ENCODE peak calls at places on chromosomes 4 and X, in seven cellular contexts. U is colonic mucosa, R is tibial nerve, P is adrenal gland, K is stomach, Y is prostate gland, J is HCT116. M is an unnamed sample.

GRCh38 chrX:17596051-17596450 is 141.2 kb upstream of the SCML1 start:
- DNase-seq in P (no peak), K (no peak), J (no peak), U (no peak), R (no peak), Y (no peak), M (no peak)

GRCh38 chr4:136562842-136563241 is 969.5 kb downstream of the PCDH18 start:
- DNase-seq in U (no peak), K (no peak), R (no peak), J (no peak), Y (no peak), P (no peak), M (no peak)

GRCh38 chrX:109857898-109858297 is 124.8 kb upstream of the ACSL4 start:
- DNase-seq in J (no peak), K (no peak), R (no peak), Y (no peak), P (no peak), U (no peak), M (no peak)

GRCh38 chr4:186227221-186227620 is at the start of gene KLKB1:
- DNase-seq in Y (peak; percentile 19), U (no peak), R (no peak), P (no peak), J (no peak), K (no peak), M (no peak)

GRCh38 chr4:155952546-155952945 is 1.1 kb downstream of the CTSO start:
- DNase-seq in U (no peak), Y (no peak), J (no peak), P (no peak), R (no peak), K (no peak), M (no peak)

GRCh38 chr4:139282375-139283075 is 2.5 kb upstream of the MGARP start:
- DNase-seq in U (no peak), P (no peak), J (no peak), R (no peak), Y (no peak), K (no peak), M (no peak)

GRCh38 chr4:110612631-110613269 is 10.1 kb downstream of the PITX2 start:
- DNase-seq in P (no peak), Y (no peak), R (no peak), U (no peak), J (no peak), K (no peak), M (peak; percentile 66)

GRCh38 chrX:49838374-49838773 is 9.3 kb downstream of the PAGE4 start:
- DNase-seq in Y (no peak), P (peak; percentile 50), J (peak; percentile 16), K (peak; percentile 34), U (peak; percentile 21), R (peak; percentile 25), M (no peak)

GRCh38 chr4:8343051-8343966 is 73.8 kb downstream of the HTRA3 start:
- DNase-seq in J (no peak), K (peak; percentile 26), P (no peak), U (no peak), Y (no peak), R (no peak), M (no peak)

GRCh38 chr4:184815046-184815877 is 10.5 kb downstream of the ACSL1 start:
- DNase-seq in R (peak; percentile 62), J (peak; percentile 60), U (peak; percentile 89), K (peak; percentile 92), P (peak; percentile 83), Y (peak; percentile 94), M (peak; percentile 81)

GRCh38 chrX:154368630-154369452 is 5.6 kb downstream of the FLNA start:
- DNase-seq in R (peak; percentile 69), P (peak; percentile 90), U (peak; percentile 59), K (peak; percentile 61), J (peak; percentile 62), Y (peak; percentile 45), M (peak; percentile 90)

GRCh38 chrX:25019707-25020390 is 4.1 kb upstream of the ARX start:
- DNase-seq in P (no peak), U (no peak), J (no peak), K (no peak), R (no peak), Y (no peak), M (no peak)

GRCh38 chr4:38686682-38687081 is 22.7 kb downstream of the KLF3 start:
- DNase-seq in R (no peak), J (no peak), Y (no peak), K (no peak), U (no peak), P (no peak), M (no peak)

GRCh38 chr4:10334506-10335028 is 122.7 kb downstream of the ZNF518B start:
- DNase-seq in J (no peak), R (no peak), K (no peak), P (no peak), Y (no peak), U (no peak), M (no peak)

GRCh38 chr4:31294655-31295054 is 574.5 kb downstream of the PCDH7 start:
- DNase-seq in U (no peak), R (no peak), J (no peak), K (no peak), P (no peak), Y (no peak), M (no peak)

GRCh38 chr4:153514001-153514526 is 47.9 kb downstream of the TMEM131L start:
- DNase-seq in U (no peak), J (peak; percentile 76), Y (no peak), R (no peak), K (no peak), P (no peak), M (no peak)

GRCh38 chr4:74134500-74134852 is 23.4 kb upstream of the MTHFD2L start:
- DNase-seq in Y (no peak), K (no peak), P (no peak), R (no peak), J (no peak), U (no peak), M (no peak)

DNA sequence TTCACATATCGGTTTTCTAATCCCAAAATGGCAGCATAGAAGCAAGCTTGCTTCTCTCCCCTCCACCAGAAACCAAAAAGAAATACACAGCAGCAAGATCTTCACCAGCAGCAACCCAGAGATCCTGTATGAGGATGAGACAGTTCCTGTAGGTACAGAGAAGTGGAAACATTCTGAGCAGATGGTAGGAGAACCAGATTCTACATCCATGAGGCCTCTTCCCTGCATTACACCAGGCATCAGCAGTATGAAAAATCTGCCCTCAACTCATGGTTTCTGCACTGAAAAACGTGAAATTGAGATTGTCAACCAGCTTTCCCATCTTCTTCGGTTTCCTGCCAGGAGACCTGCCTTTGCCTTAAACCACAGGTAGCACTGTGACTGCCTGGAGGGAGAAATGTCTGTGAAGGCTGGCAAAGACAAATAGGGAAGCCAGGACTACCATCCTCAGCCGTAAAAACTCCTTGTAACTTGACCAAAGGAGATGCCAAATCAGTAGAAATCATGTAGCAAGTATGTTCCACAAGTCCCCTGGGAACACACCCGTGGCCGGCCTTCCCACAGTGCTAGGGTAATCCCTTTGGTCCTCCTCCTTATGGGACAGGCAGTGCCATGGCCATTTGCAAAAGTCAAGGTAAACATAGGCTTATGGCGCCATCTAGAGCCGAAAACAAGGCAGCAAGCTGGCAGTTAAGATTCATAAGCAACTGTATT is 24.0 kb upstream of the MTHFD2L start:
- DNase-seq in J (peak; percentile 86), U (peak; percentile 87), K (peak; percentile 81), Y (peak; percentile 73), R (peak; percentile 89), P (peak; percentile 90), M (peak; percentile 86)
- H3K27ac ChIP-seq in J (no peak overlapping the region), U (no peak overlapping the region), K (no peak overlapping the region), Y (no peak overlapping the region), R (no peak overlapping the region), P (no peak overlapping the region), M (no peak overlapping the region)

GRCh38 chrX:47146121-47146935 is 1.3 kb downstream of the RBM10 start:
- DNase-seq in Y (no peak), R (no peak), J (no peak), K (no peak), U (peak; percentile 52), P (no peak), M (no peak)

GRCh38 chrX:47151428-47151827 is 6.4 kb downstream of the RBM10 start:
- DNase-seq in U (no peak), R (no peak), P (no peak), K (no peak), Y (no peak), J (no peak), M (no peak)

GRCh38 chrX:47145408-47146120 is 543 bp downstream of the RBM10 start:
- DNase-seq in Y (peak; percentile 4), U (peak; percentile 27), K (no peak), P (no peak), J (no peak), R (no peak), M (no peak)

GRCh38 chrX:47146936-47147859 is 2.2 kb downstream of the RBM10 start:
- DNase-seq in J (no peak), U (no peak), Y (no peak), K (no peak), R (no peak), P (no peak), M (no peak)

GRCh38 chrX:47148946-47149345 is 3.9 kb downstream of the RBM10 start:
- DNase-seq in R (no peak), Y (no peak), K (no peak), P (peak; percentile 52), J (no peak), U (no peak), M (no peak)
- H3K4me3 ChIP-seq in R (no peak overlapping the region), Y (no peak overlapping the region), K (no peak overlapping the region), P (no peak overlapping the region), J (no peak overlapping the region), U (no peak overlapping the region), M (no peak overlapping the region)

GRCh38 chr4:76709454-76709853 is 188.5 kb downstream of the SOWAHB start:
- DNase-seq in P (no peak), K (no peak), R (no peak), U (no peak), J (no peak), Y (no peak), M (no peak)

GRCh38 chr4:76705497-76705896 is 192.4 kb downstream of the SOWAHB start:
- DNase-seq in K (no peak), J (no peak), P (no peak), U (no peak), Y (no peak), R (no peak), M (no peak)

GRCh38 chr4:76704133-76704881 is 193.6 kb downstream of the SOWAHB start:
- DNase-seq in P (no peak), U (peak; percentile 78), K (peak; percentile 70), Y (peak; percentile 55), J (peak; percentile 68), R (no peak), M (no peak)

GRCh38 chr4:76708986-76709385 is 189.0 kb downstream of the SOWAHB start:
- DNase-seq in R (no peak), U (no peak), Y (no peak), J (no peak), K (no peak), P (no peak), M (no peak)

DNA sequence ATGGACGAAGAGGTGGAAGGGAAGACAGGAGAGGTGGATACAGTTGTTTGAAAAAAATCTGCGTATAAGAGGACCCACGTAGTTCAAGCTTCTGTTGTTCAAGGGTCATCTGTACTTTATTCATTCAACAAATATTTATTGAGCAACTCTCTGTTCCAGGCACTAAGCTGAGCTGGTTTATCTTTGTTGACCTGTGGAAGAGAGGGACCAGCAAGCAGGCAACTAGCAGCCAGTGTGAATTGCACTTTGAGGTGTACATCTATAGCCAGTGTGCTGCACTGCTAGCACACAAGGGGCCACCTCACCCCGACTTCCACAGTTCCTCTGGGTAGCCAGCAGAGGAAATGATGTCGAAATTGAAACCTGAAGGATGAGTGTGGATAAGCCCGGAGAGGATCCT is 191.4 kb downstream of the SOWAHB start:
- DNase-seq in Y (no peak), R (no peak), K (no peak), P (no peak), J (no peak), U (no peak), M (no peak)
- H3K4me1 ChIP-seq in Y (peaks cover 30% of the 10 kb centered on the region), R (peaks cover 34% of the 10 kb centered on the region), K (peaks cover 63% of the 10 kb centered on the region), P (no peaks in the 10 kb centered on the region), J (peaks cover 39% of the 10 kb centered on the region), U (peaks cover 18% of the 10 kb centered on the region), M (peaks cover 12% of the 10 kb centered on the region)

GRCh38 chrX:103635436-103635835 is 6.7 kb downstream of the TCEAL1 start:
- DNase-seq in R (no peak), J (no peak), U (no peak), P (no peak), K (no peak), Y (no peak), M (no peak)
- H3K27ac ChIP-seq in R (no peak overlapping the region), J (no peak overlapping the region), U (no peak overlapping the region), P (no peak overlapping the region), K (no peak overlapping the region), Y (no peak overlapping the region), M (no peak overlapping the region)

M was measured in aorta.